ENCODE peak calls at places on chromosomes 4 and X, in five cellular contexts. W, S, E, J and Y are unnamed samples.
A peak's percentile ranks its signal among the peaks of the same experiment; 100 is the strongest.

GRCh38 chr4:8079031-8079885 is 79.4 kb downstream of the ABLIM2 start:
- DNase-seq in W (no peak), S (no peak), E (peak; percentile 63), J (no peak), Y (no peak)

GRCh38 chr4:27016551-27016950 is 155.9 kb downstream of the STIM2 start:
- DNase-seq in W (no peak), S (no peak), E (no peak), J (no peak), Y (no peak)

GRCh38 chr4:95705323-95705722 is 134.6 kb upstream of the PDHA2 start:
- DNase-seq in W (no peak), S (no peak), E (no peak), J (no peak), Y (no peak)

GRCh38 chr4:4356106-4357041 is 30.5 kb upstream of the NSG1 start:
- DNase-seq in W (no peak), S (peak; percentile 16), E (peak; percentile 18), J (no peak), Y (no peak)

GRCh38 chrX:131942045-131942444 is 81.1 kb upstream of the STK26 start:
- DNase-seq in W (no peak), S (no peak), E (no peak), J (no peak), Y (no peak)

GRCh38 chr4:84279678-84280077 is 219.4 kb downstream of the NKX6-1 start:
- DNase-seq in W (peak; percentile 26), S (no peak), E (no peak), J (peak; percentile 3), Y (no peak)

GRCh38 chr4:118270492-118270891 is 82.3 kb downstream of the PRSS12 start:
- DNase-seq in W (no peak), S (peak; percentile 78), E (peak; percentile 58), J (no peak), Y (no peak)

GRCh38 chr4:138341739-138342415 is 99.7 kb upstream of the SLC7A11 start:
- DNase-seq in W (no peak), S (no peak), E (no peak), J (no peak), Y (no peak)

GRCh38 chrX:108029928-108030711 is 14.7 kb upstream of the VSIG1 start:
- DNase-seq in W (no peak), S (no peak), E (no peak), J (no peak), Y (no peak)

GRCh38 chr4:143294310-143294709 is 42.4 kb upstream of the GAB1 start:
- DNase-seq in W (no peak), S (no peak), E (no peak), J (no peak), Y (no peak)

GRCh38 chr4:184653650-184654049 is 4.1 kb downstream of the PRIMPOL start:
- DNase-seq in W (no peak), S (peak; percentile 45), E (peak; percentile 41), J (no peak), Y (peak; percentile 37)

GRCh38 chr4:4217123-4217522 is 9.6 kb downstream of the OTOP1 start:
- DNase-seq in W (no peak), S (no peak), E (no peak), J (peak; percentile 23), Y (no peak)

GRCh38 chrX:71177327-71177726 is 32.7 kb downstream of the NLGN3 start:
- DNase-seq in W (no peak), S (no peak), E (no peak), J (no peak), Y (no peak)

GRCh38 chr4:8920289-8920965 is 48.8 kb upstream of the HMX1 start:
- DNase-seq in W (no peak), S (no peak), E (no peak), J (no peak), Y (no peak)

GRCh38 chr4:82642321-82642720 is 80.5 kb upstream of the TMEM150C start:
- DNase-seq in W (no peak), S (no peak), E (no peak), J (no peak), Y (no peak)

GRCh38 chr4:173505924-173506779 is 23.9 kb downstream of the HAND2 start:
- DNase-seq in W (no peak), S (peak; percentile 90), E (peak; percentile 89), J (no peak), Y (no peak)

GRCh38 chrX:65644621-65645287 is 22.7 kb upstream of the MSN start:
- DNase-seq in W (peak; percentile 26), S (no peak), E (peak; percentile 61), J (peak; percentile 56), Y (peak; percentile 33)

GRCh38 chr4:123556526-123556925 is 159.9 kb downstream of the SPRY1 start:
- DNase-seq in W (no peak), S (no peak), E (no peak), J (no peak), Y (no peak)

GRCh38 chr4:13498464-13498863 is 14.3 kb upstream of the RAB28 start:
- DNase-seq in W (no peak), S (no peak), E (no peak), J (no peak), Y (no peak)

GRCh38 chrX:110395877-110396276 is 37.2 kb downstream of the RTL9 start:
- DNase-seq in W (no peak), S (no peak), E (no peak), J (no peak), Y (no peak)

GRCh38 chrX:42694260-42694815 is 83.6 kb downstream of the PPP1R2C start:
- DNase-seq in W (no peak), S (no peak), E (no peak), J (no peak), Y (no peak)

GRCh38 chr4:165765053-165765452 is 108.0 kb upstream of the TLL1 start:
- DNase-seq in W (peak; percentile 92), S (no peak), E (no peak), J (peak; percentile 73), Y (no peak)

GRCh38 chr4:3649491-3649890 is 116.7 kb upstream of the ADRA2C start:
- DNase-seq in W (no peak), S (no peak), E (no peak), J (no peak), Y (no peak)

GRCh38 chr4:3911252-3911856 is 145.2 kb downstream of the ADRA2C start:
- DNase-seq in W (no peak), S (no peak), E (no peak), J (no peak), Y (no peak)

GRCh38 chr4:20538922-20539321 is 161.3 kb upstream of the PACRGL start:
- DNase-seq in W (no peak), S (no peak), E (no peak), J (no peak), Y (no peak)

GRCh38 chrX:138748480-138748879 is 37.0 kb upstream of the FGF13 start:
- DNase-seq in W (no peak), S (peak; percentile 44), E (peak; percentile 55), J (no peak), Y (no peak)

GRCh38 chr4:96354036-96354712 is 514.3 kb downstream of the PDHA2 start:
- DNase-seq in W (no peak), S (no peak), E (no peak), J (no peak), Y (no peak)

GRCh38 chr4:40827774-40828173 is 78.0 kb downstream of the NSUN7 start:
- DNase-seq in W (no peak), S (no peak), E (no peak), J (no peak), Y (no peak)

GRCh38 chr4:72857787-72858186 is 211.7 kb downstream of the COX18 start:
- DNase-seq in W (no peak), S (no peak), E (no peak), J (no peak), Y (no peak)

GRCh38 chrX:1528884-1529203 is 8.1 kb downstream of the P2RY8 start:
- DNase-seq in W (no peak), S (no peak), E (no peak), J (no peak), Y (no peak)

GRCh38 chr4:141329174-141329569 is 108.5 kb downstream of the ZNF330 start:
- DNase-seq in W (no peak), S (no peak), E (peak; percentile 89), J (peak; percentile 40), Y (peak; percentile 15)

DNA sequence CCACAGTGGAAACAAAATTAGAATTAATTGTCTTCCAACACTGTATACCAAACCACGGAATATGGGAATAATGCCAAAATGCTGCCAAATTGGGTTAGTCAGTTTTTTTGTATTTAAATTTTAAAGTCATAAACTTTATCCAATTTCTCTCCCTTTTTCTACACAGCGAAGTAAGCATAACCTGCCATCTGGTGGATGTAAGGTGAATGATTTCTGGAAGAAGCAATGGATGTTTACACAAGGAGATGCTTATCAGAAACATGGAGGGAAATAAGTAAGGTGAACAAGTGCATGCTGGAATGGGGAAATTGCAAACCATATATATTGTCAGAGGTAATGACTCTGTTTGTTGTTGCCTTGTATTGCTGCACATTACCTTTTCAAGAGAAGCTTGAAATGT is 691.9 kb downstream of the TECRL start:
- DNase-seq in W (no peak), S (peak; percentile 46), E (peak; percentile 0), J (peak; percentile 19), Y (no peak)
- TF ChIP-seq CTCF in W (peak; percentile 62), S (peak; percentile 64), E (peak; percentile 24), J (peak; percentile 68), Y (no peak)

GRCh38 chr4:105662935-105663675 is 45.4 kb downstream of the INTS12 start:
- DNase-seq in W (no peak), S (no peak), E (no peak), J (no peak), Y (no peak)

GRCh38 chr4:105661028-105661427 is 47.5 kb downstream of the INTS12 start:
- DNase-seq in W (no peak), S (no peak), E (no peak), J (no peak), Y (no peak)

GRCh38 chr4:105670684-105671083 is 37.8 kb downstream of the INTS12 start:
- DNase-seq in W (no peak), S (no peak), E (no peak), J (no peak), Y (no peak)

DNA sequence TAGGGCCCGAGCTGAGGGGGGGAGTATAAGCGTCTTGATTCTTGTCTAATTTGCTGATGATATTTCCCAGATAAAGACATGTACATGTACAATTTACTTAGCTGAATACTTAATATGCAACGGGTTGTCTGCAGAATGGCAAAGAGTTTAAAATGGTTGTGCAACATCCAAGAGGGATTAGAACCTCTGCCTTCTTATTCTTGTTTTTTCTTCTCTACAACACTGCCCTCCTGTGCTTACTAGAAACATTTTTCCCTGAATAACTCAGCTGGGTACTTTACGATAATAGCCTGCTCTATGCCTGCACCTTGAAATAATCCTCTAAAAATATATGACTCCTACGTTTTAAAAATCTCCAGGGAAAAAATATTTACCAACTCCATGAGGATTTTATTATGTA is 41.8 kb downstream of the INTS12 start:
- DNase-seq in W (peak; percentile 31), S (peak; percentile 47), E (peak; percentile 80), J (no peak), Y (no peak)
- TF ChIP-seq CTCF in W (peak; percentile 52), S (peak; percentile 56), E (peak; percentile 61), J (peak; percentile 79), Y (no peak)

DNA sequence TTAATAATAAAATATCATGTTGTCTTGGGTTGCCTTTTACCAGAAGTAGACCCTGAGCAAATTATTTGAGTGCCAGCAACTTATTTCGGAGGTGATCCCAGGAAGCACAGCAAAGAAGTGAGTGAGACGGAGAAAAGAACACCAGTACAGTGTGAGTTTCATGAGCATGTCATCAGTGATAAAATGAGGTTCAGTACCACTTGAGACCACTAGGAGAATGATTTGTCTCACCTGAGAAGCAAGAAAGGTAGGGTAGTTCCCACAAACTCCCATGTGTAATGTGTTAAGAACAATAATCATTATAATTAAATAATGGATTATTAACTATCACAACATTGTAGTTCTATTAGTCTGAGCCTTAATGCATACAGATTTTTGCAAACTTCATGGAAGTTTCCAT is 112.8 kb upstream of the DMD start:
- DNase-seq in W (no peak), S (peak; percentile 44), E (no peak), J (no peak), Y (no peak)
- TF ChIP-seq CTCF in W (no peak), S (peak; percentile 17), E (no peak), J (peak; percentile 18), Y (no peak)

GRCh38 chr4:140252742-140253555 is 99.0 kb upstream of the MAML3 start:
- DNase-seq in W (no peak), S (peak; percentile 74), E (peak; percentile 76), J (no peak), Y (no peak)
- TF ChIP-seq CTCF in W (peak; percentile 74), S (peak; percentile 90), E (peak; percentile 88), J (peak; percentile 90), Y (peak; percentile 78)